ENCODE peak calls at places on chromosomes 1 and 21, in seven cellular contexts. U is heart right ventricle, T is bronchial epithelial cell, E is AG09309, M is nephron progenitor cell, R is fibroblast of lung, Y is fibroblast of pulmonary artery. I is an unnamed sample.

GRCh38 chr1:226722901-226723639 is 16.0 kb downstream of the ITPKB start:
- DNase-seq in Y (no peak), M (no peak), T (no peak), R (no peak), U (no peak), E (no peak), I (no peak)

GRCh38 chr1:109771712-109772657 is 8.3 kb upstream of the EPS8L3 start:
- DNase-seq in E (no peak), Y (no peak), T (no peak), M (no peak), R (no peak), U (no peak), I (no peak)

GRCh38 chr1:10785855-10786638 is 10.4 kb downstream of the CASZ1 start:
- DNase-seq in Y (no peak), R (no peak), M (no peak), U (peak; percentile 37), E (no peak), T (no peak), I (no peak)

GRCh38 chr21:33026299-33026858 is 644 bp downstream of the OLIG2 start:
- DNase-seq in U (no peak), M (no peak), R (no peak), E (no peak), T (no peak), Y (no peak), I (no peak)

GRCh38 chr1:89451011-89451410 is 73.6 kb upstream of the LRRC8B start:
- DNase-seq in U (no peak), E (peak; percentile 13), R (peak; percentile 75), T (peak; percentile 82), M (no peak), Y (peak; percentile 17), I (no peak)

GRCh38 chr1:66779475-66780078 is 21.5 kb downstream of the INSL5 start:
- DNase-seq in M (no peak), T (no peak), U (no peak), R (no peak), Y (no peak), E (no peak), I (no peak)

GRCh38 chr1:170471310-170471839 is 60.6 kb upstream of the GORAB start:
- DNase-seq in Y (peak; percentile 58), T (no peak), M (no peak), R (peak; percentile 56), E (peak; percentile 39), U (no peak), I (peak; percentile 13)

GRCh38 chr1:201493757-201494617 is 12.9 kb downstream of the CSRP1 start:
- DNase-seq in Y (peak; percentile 81), E (no peak), U (no peak), R (peak; percentile 83), M (peak; percentile 26), T (no peak), I (no peak)

GRCh38 chr1:59020151-59020997 is 236.5 kb upstream of the JUN start:
- DNase-seq in M (no peak), U (peak; percentile 63), T (peak; percentile 76), Y (peak; percentile 74), R (peak; percentile 78), E (no peak), I (peak; percentile 72)

GRCh38 chr1:112461200-112461871 is 47.4 kb upstream of the WNT2B start:
- DNase-seq in E (no peak), Y (no peak), R (no peak), T (peak; percentile 66), M (no peak), U (no peak), I (no peak)

GRCh38 chr1:79441243-79441642 is 434.7 kb upstream of the ADGRL4 start:
- DNase-seq in R (no peak), Y (no peak), E (no peak), M (no peak), U (no peak), T (no peak), I (no peak)

GRCh38 chr1:183125279-183125999 is 60.6 kb upstream of the LAMC2 start:
- DNase-seq in E (no peak), R (no peak), T (no peak), U (no peak), M (no peak), Y (no peak), I (no peak)

GRCh38 chr21:34812510-34813265 is 143.9 kb downstream of the CLIC6 start:
- DNase-seq in R (peak; percentile 96), T (peak; percentile 93), Y (peak; percentile 60), U (no peak), E (peak; percentile 79), M (no peak), I (peak; percentile 57)

GRCh38 chr21:33071878-33072306 is 2.0 kb downstream of the OLIG1 start:
- DNase-seq in M (peak; percentile 45), T (no peak), Y (peak; percentile 17), R (peak; percentile 21), E (no peak), U (no peak), I (no peak)

GRCh38 chr1:93369734-93370133 is 24.0 kb downstream of the DR1 start:
- DNase-seq in E (no peak), Y (no peak), T (no peak), R (no peak), M (no peak), U (no peak), I (no peak)

GRCh38 chr1:219160942-219161341 is 12.7 kb upstream of the LYPLAL1 start:
- DNase-seq in R (no peak), T (no peak), E (no peak), U (no peak), M (no peak), Y (no peak), I (no peak)

GRCh38 chr21:31293986-31294385 is 50.1 kb downstream of the TIAM1 start:
- DNase-seq in T (peak; percentile 91), R (peak; percentile 98), U (no peak), Y (peak; percentile 95), E (peak; percentile 74), M (no peak), I (peak; percentile 83)

GRCh38 chr1:203381151-203381751 is 30.3 kb upstream of the FMOD start:
- DNase-seq in R (no peak), E (no peak), Y (no peak), M (no peak), T (no peak), U (no peak), I (no peak)

DNA sequence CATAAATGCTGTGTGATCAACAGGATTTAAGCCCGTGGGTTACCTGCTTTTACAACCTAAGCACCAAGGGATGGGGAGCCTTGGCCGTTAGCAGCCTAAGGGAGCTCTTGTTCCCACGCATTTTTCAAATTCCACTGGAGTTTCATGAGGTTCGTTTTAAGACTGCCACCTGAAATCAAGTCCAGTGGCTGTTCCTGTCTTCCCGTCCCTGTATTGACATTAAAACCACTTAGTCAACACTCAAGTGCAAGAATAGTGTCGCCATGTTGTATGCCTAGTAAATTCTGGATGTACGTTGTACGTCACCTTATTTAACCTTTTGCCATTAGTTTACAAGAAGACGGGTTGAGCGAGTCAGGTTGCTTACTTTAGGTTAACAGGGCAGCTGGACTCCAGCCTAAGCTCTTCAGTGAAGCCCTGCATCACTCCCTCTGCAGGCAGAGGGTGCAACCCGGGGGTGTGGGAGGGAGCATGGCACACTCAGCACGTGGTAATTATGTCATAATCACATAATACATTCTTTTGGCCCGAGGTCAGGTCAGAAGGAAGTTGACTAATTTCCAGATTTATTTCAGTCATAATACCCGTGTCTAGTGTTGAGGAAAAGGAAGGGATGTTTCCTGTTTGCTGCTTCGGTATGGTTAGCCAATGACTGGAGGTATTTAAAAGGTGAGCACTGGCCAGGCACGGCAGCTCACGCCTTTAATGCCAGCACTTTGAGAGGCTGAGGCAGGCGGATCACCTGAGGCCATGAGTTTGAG is 42.5 kb downstream of the CNST start:
- DNase-seq in T (peak; percentile 96), Y (peak; percentile 97), R (peak; percentile 88), E (peak; percentile 49), U (peak; percentile 76), M (no peak), I (peak; percentile 99)
- TF ChIP-seq CTCF in T (peak; percentile 22), Y (peak; percentile 49), R (peak; percentile 26), E (peak; percentile 27), U (peak; percentile 55), M (no peak), I (no peak)

GRCh38 chr1:6034750-6035096 is 11.0 kb upstream of the KCNAB2 start:
- DNase-seq in U (no peak), T (no peak), R (no peak), M (no peak), E (no peak), Y (no peak), I (no peak)
- TF ChIP-seq CTCF in U (no peak), T (no peak), R (no peak), M (no peak), E (no peak), Y (no peak), I (no peak)

GRCh38 chr1:43454270-43455011 is 710 bp upstream of the HYI start:
- DNase-seq in Y (peak; percentile 88), U (peak; percentile 80), T (peak; percentile 96), E (peak; percentile 46), R (peak; percentile 88), M (no peak), I (peak; percentile 82)
- TF ChIP-seq CTCF in Y (no peak), U (no peak), T (no peak), E (peak; percentile 11), R (peak; percentile 7), M (no peak), I (no peak)

GRCh38 chr1:162026906-162027305 is 3.2 kb upstream of the OLFML2B start:
- DNase-seq in U (no peak), R (peak; percentile 37), T (no peak), M (no peak), Y (peak; percentile 23), E (no peak), I (no peak)

GRCh38 chr1:162023181-162023546 is 505 bp downstream of the OLFML2B start:
- DNase-seq in E (no peak), R (no peak), Y (no peak), T (no peak), M (no peak), U (no peak), I (no peak)

GRCh38 chr1:162022626-162023025 is 1.0 kb downstream of the OLFML2B start:
- DNase-seq in M (no peak), T (no peak), E (no peak), R (no peak), U (no peak), Y (no peak), I (no peak)

GRCh38 chr1:162021124-162021523 is 2.5 kb downstream of the OLFML2B start:
- DNase-seq in M (no peak), T (no peak), U (no peak), E (no peak), Y (no peak), R (no peak), I (no peak)

DNA sequence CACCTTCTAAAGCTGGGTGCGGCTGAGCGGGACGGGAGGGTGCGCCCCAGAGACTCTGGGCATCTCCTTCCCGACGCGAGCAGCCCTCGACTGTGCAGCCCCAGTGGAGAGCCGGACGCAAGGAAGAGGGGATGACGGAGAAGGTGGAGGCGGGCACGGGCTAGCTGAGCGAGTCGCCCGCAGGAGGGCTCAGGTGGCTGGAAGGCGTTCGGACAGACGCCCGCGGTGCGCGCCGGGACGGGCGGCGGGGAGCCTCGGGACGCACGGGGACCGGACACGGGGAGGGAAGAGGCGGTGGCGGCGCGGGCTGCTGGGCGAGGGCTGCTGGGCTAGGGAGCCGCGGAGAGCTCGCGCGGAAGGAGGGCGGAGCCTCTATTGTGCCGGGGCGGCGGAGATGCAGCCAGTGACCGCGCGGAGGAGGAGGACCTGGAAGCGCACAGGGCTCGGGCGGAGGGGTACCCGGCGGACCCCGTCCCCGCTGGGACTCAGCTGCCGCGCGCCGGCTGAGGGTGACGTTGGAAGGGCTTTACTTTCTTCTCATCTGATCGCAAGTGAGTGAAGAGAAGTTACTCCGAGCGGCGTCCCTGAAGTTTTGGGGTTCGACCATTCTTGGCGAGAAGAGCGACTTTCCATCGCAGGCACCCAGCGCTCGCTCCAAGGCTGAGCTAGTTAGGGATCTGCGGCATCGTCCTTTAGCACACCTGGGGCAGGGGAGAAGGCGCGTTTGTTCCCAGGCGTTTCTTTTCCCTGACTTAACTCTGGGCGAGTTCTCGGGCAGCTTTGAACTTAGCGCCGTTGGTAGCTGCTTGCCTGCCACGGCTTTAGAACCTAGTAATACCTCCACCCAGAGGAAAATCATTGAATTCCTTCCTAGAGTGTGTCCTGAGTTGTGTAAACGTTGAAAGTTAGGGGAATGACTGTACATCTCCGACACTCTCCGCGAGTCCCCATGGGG is at the start of gene OLFML2B:
- DNase-seq in Y (peak; percentile 83), R (peak; percentile 82), E (peak; percentile 61), M (peak; percentile 87), U (peak; percentile 61), T (peak; percentile 79), I (peak; percentile 86)
- TF ChIP-seq CTCF in Y (peak; percentile 52), R (peak; percentile 44), E (peak; percentile 56), M (no peak), U (peak; percentile 50), T (peak; percentile 23), I (peak; percentile 45)